ENCODE peak calls at places on chromosomes 4 and X, in seven cellular contexts. One of them, this sample, is unnamed.

GRCh38 chr4:169412046-169412445 is 141.3 kb upstream of the SH3RF1 start:
- DNase-seq in Right ventricle myocardium superior: no peak
- DNase-seq in AG08395: no peak
- DNase-seq in HL-60: no peak
- DNase-seq in lower leg skin: no peak
- DNase-seq in activated naive CD4-positive, alpha-beta T cell treated with Interleukin-2 at 50 U/mL for 16 hours: no peak
- DNase-seq in esophagus squamous epithelium: no peak
- DNase-seq in this sample: no peak

GRCh38 chr4:61064636-61065035 is 135.5 kb upstream of the ADGRL3 start:
- DNase-seq in Right ventricle myocardium superior: no peak
- DNase-seq in AG08395: no peak
- DNase-seq in HL-60: no peak
- DNase-seq in lower leg skin: no peak
- DNase-seq in activated naive CD4-positive, alpha-beta T cell treated with Interleukin-2 at 50 U/mL for 16 hours: no peak
- DNase-seq in esophagus squamous epithelium: no peak
- DNase-seq in this sample: no peak

GRCh38 chr4:26407466-26407865 is 82.8 kb downstream of the CCKAR start:
- DNase-seq in Right ventricle myocardium superior: no peak
- DNase-seq in AG08395: no peak
- DNase-seq in HL-60: no peak
- DNase-seq in lower leg skin: no peak
- DNase-seq in activated naive CD4-positive, alpha-beta T cell treated with Interleukin-2 at 50 U/mL for 16 hours: no peak
- DNase-seq in esophagus squamous epithelium: no peak
- DNase-seq in this sample: no peak

GRCh38 chrX:20233336-20233735 is 33.4 kb downstream of the RPS6KA3 start:
- DNase-seq in Right ventricle myocardium superior: no peak
- DNase-seq in AG08395: no peak
- DNase-seq in HL-60: no peak
- DNase-seq in lower leg skin: no peak
- DNase-seq in activated naive CD4-positive, alpha-beta T cell treated with Interleukin-2 at 50 U/mL for 16 hours: no peak
- DNase-seq in esophagus squamous epithelium: no peak
- DNase-seq in this sample: no peak

GRCh38 chr4:96946552-96946951 is 1106.7 kb downstream of the PDHA2 start:
- DNase-seq in Right ventricle myocardium superior: no peak
- DNase-seq in AG08395: no peak
- DNase-seq in HL-60: no peak
- DNase-seq in lower leg skin: no peak
- DNase-seq in activated naive CD4-positive, alpha-beta T cell treated with Interleukin-2 at 50 U/mL for 16 hours: no peak
- DNase-seq in esophagus squamous epithelium: no peak
- DNase-seq in this sample: no peak

GRCh38 chr4:121190389-121190788 is 26.3 kb upstream of the TNIP3 start:
- DNase-seq in Right ventricle myocardium superior: no peak
- DNase-seq in AG08395: no peak
- DNase-seq in HL-60: no peak
- DNase-seq in lower leg skin: no peak
- DNase-seq in activated naive CD4-positive, alpha-beta T cell treated with Interleukin-2 at 50 U/mL for 16 hours: no peak
- DNase-seq in esophagus squamous epithelium: no peak
- DNase-seq in this sample: no peak

GRCh38 chr4:72641611-72642010 is 72.6 kb upstream of the ADAMTS3 start:
- DNase-seq in Right ventricle myocardium superior: no peak
- DNase-seq in AG08395: no peak
- DNase-seq in HL-60: no peak
- DNase-seq in lower leg skin: no peak
- DNase-seq in activated naive CD4-positive, alpha-beta T cell treated with Interleukin-2 at 50 U/mL for 16 hours: no peak
- DNase-seq in esophagus squamous epithelium: no peak
- DNase-seq in this sample: no peak

GRCh38 chr4:42965326-42965725 is 72.8 kb downstream of the GRXCR1 start:
- DNase-seq in Right ventricle myocardium superior: no peak
- DNase-seq in AG08395: no peak
- DNase-seq in HL-60: no peak
- DNase-seq in lower leg skin: no peak
- DNase-seq in activated naive CD4-positive, alpha-beta T cell treated with Interleukin-2 at 50 U/mL for 16 hours: no peak
- DNase-seq in esophagus squamous epithelium: no peak
- DNase-seq in this sample: no peak

GRCh38 chr4:930827-931193 is 1.3 kb downstream of the GAK start:
- DNase-seq in Right ventricle myocardium superior: no peak
- DNase-seq in AG08395: no peak
- DNase-seq in HL-60: no peak
- DNase-seq in lower leg skin: no peak
- DNase-seq in activated naive CD4-positive, alpha-beta T cell treated with Interleukin-2 at 50 U/mL for 16 hours: no peak
- DNase-seq in esophagus squamous epithelium: no peak
- DNase-seq in this sample: no peak

GRCh38 chrX:69028761-69029120 is 136.5 kb downstream of the PJA1 start:
- DNase-seq in Right ventricle myocardium superior: no peak
- DNase-seq in AG08395: no peak
- DNase-seq in HL-60: no peak
- DNase-seq in lower leg skin: no peak
- DNase-seq in activated naive CD4-positive, alpha-beta T cell treated with Interleukin-2 at 50 U/mL for 16 hours: no peak
- DNase-seq in esophagus squamous epithelium: no peak
- DNase-seq in this sample: no peak

GRCh38 chr4:101232074-101232776 is 115.1 kb downstream of the PPP3CA start:
- DNase-seq in Right ventricle myocardium superior: peak; percentile 39
- DNase-seq in AG08395: peak; percentile 67
- DNase-seq in HL-60: no peak
- DNase-seq in lower leg skin: peak; percentile 30
- DNase-seq in activated naive CD4-positive, alpha-beta T cell treated with Interleukin-2 at 50 U/mL for 16 hours: peak; percentile 44
- DNase-seq in esophagus squamous epithelium: no peak
- DNase-seq in this sample: peak; percentile 65

GRCh38 chrX:102339312-102340298 is 92.6 kb downstream of the NXF2 start:
- DNase-seq in Right ventricle myocardium superior: no peak
- DNase-seq in AG08395: no peak
- DNase-seq in HL-60: no peak
- DNase-seq in lower leg skin: no peak
- DNase-seq in activated naive CD4-positive, alpha-beta T cell treated with Interleukin-2 at 50 U/mL for 16 hours: peak; percentile 3
- DNase-seq in esophagus squamous epithelium: no peak
- DNase-seq in this sample: peak; percentile 17

GRCh38 chr4:86558258-86558657 is 35.9 kb upstream of the PTPN13 start:
- DNase-seq in Right ventricle myocardium superior: no peak
- DNase-seq in AG08395: no peak
- DNase-seq in HL-60: no peak
- DNase-seq in lower leg skin: no peak
- DNase-seq in activated naive CD4-positive, alpha-beta T cell treated with Interleukin-2 at 50 U/mL for 16 hours: no peak
- DNase-seq in esophagus squamous epithelium: no peak
- DNase-seq in this sample: no peak

GRCh38 chrX:72018277-72019112 is 107.8 kb downstream of the NHSL2 start:
- DNase-seq in Right ventricle myocardium superior: peak; percentile 91
- DNase-seq in AG08395: peak; percentile 91
- DNase-seq in HL-60: peak; percentile 79
- DNase-seq in lower leg skin: peak; percentile 68
- DNase-seq in activated naive CD4-positive, alpha-beta T cell treated with Interleukin-2 at 50 U/mL for 16 hours: peak; percentile 86
- DNase-seq in esophagus squamous epithelium: peak; percentile 8
- DNase-seq in this sample: peak; percentile 89

GRCh38 chrX:40260123-40260751 is 162.5 kb upstream of the BCOR start:
- DNase-seq in Right ventricle myocardium superior: no peak
- DNase-seq in AG08395: peak; percentile 26
- DNase-seq in HL-60: peak; percentile 36
- DNase-seq in lower leg skin: no peak
- DNase-seq in activated naive CD4-positive, alpha-beta T cell treated with Interleukin-2 at 50 U/mL for 16 hours: no peak
- DNase-seq in esophagus squamous epithelium: no peak
- DNase-seq in this sample: no peak

GRCh38 chr4:15805583-15806517 is 27.7 kb downstream of the CD38 start:
- DNase-seq in Right ventricle myocardium superior: no peak
- DNase-seq in AG08395: peak; percentile 62
- DNase-seq in HL-60: peak; percentile 67
- DNase-seq in lower leg skin: peak; percentile 48
- DNase-seq in activated naive CD4-positive, alpha-beta T cell treated with Interleukin-2 at 50 U/mL for 16 hours: peak; percentile 27
- DNase-seq in esophagus squamous epithelium: no peak
- DNase-seq in this sample: peak; percentile 43

GRCh38 chr4:102684605-102685052 is 76.1 kb downstream of the MANBA start:
- DNase-seq in Right ventricle myocardium superior: no peak
- DNase-seq in AG08395: no peak
- DNase-seq in HL-60: no peak
- DNase-seq in lower leg skin: no peak
- DNase-seq in activated naive CD4-positive, alpha-beta T cell treated with Interleukin-2 at 50 U/mL for 16 hours: no peak
- DNase-seq in esophagus squamous epithelium: no peak
- DNase-seq in this sample: no peak

GRCh38 chr4:109722357-109722756 is 7.5 kb downstream of the PLA2G12A start:
- DNase-seq in Right ventricle myocardium superior: no peak
- DNase-seq in AG08395: no peak
- DNase-seq in HL-60: no peak
- DNase-seq in lower leg skin: no peak
- DNase-seq in activated naive CD4-positive, alpha-beta T cell treated with Interleukin-2 at 50 U/mL for 16 hours: no peak
- DNase-seq in esophagus squamous epithelium: no peak
- DNase-seq in this sample: no peak

GRCh38 chr4:8084712-8085490 is 73.7 kb downstream of the ABLIM2 start:
- DNase-seq in Right ventricle myocardium superior: peak; percentile 36
- DNase-seq in AG08395: no peak
- DNase-seq in HL-60: no peak
- DNase-seq in lower leg skin: no peak
- DNase-seq in activated naive CD4-positive, alpha-beta T cell treated with Interleukin-2 at 50 U/mL for 16 hours: no peak
- DNase-seq in esophagus squamous epithelium: no peak
- DNase-seq in this sample: no peak

GRCh38 chrX:28920554-28920953 is 333.3 kb downstream of the IL1RAPL1 start:
- DNase-seq in Right ventricle myocardium superior: no peak
- DNase-seq in AG08395: no peak
- DNase-seq in HL-60: no peak
- DNase-seq in lower leg skin: no peak
- DNase-seq in activated naive CD4-positive, alpha-beta T cell treated with Interleukin-2 at 50 U/mL for 16 hours: no peak
- DNase-seq in esophagus squamous epithelium: no peak
- DNase-seq in this sample: no peak

GRCh38 chrX:130028196-130028595 is 45.8 kb downstream of the BCORL1 start:
- DNase-seq in Right ventricle myocardium superior: peak; percentile 68
- DNase-seq in AG08395: peak; percentile 47
- DNase-seq in HL-60: peak; percentile 42
- DNase-seq in lower leg skin: peak; percentile 15
- DNase-seq in activated naive CD4-positive, alpha-beta T cell treated with Interleukin-2 at 50 U/mL for 16 hours: peak; percentile 51
- DNase-seq in esophagus squamous epithelium: no peak
- DNase-seq in this sample: peak; percentile 57

GRCh38 chr4:87758278-87758677 is 41.1 kb upstream of the IBSP start:
- DNase-seq in Right ventricle myocardium superior: no peak
- DNase-seq in AG08395: no peak
- DNase-seq in HL-60: no peak
- DNase-seq in lower leg skin: no peak
- DNase-seq in activated naive CD4-positive, alpha-beta T cell treated with Interleukin-2 at 50 U/mL for 16 hours: no peak
- DNase-seq in esophagus squamous epithelium: no peak
- DNase-seq in this sample: no peak

GRCh38 chr4:75718529-75718928 is 5.8 kb upstream of the USO1 start:
- DNase-seq in Right ventricle myocardium superior: no peak
- DNase-seq in AG08395: no peak
- DNase-seq in HL-60: no peak
- DNase-seq in lower leg skin: no peak
- DNase-seq in activated naive CD4-positive, alpha-beta T cell treated with Interleukin-2 at 50 U/mL for 16 hours: no peak
- DNase-seq in esophagus squamous epithelium: no peak
- DNase-seq in this sample: no peak

GRCh38 chrX:112654871-112655270 is 24.9 kb downstream of the LHFPL1 start:
- DNase-seq in Right ventricle myocardium superior: no peak
- DNase-seq in AG08395: peak; percentile 44
- DNase-seq in HL-60: no peak
- DNase-seq in lower leg skin: no peak
- DNase-seq in activated naive CD4-positive, alpha-beta T cell treated with Interleukin-2 at 50 U/mL for 16 hours: no peak
- DNase-seq in esophagus squamous epithelium: no peak
- DNase-seq in this sample: no peak